ENCODE peak calls at places on chromosomes 5 and 9, in four cellular contexts. S, T, C and A are unnamed samples.

GRCh38 chr9:16085167-16085718 is 532.4 kb downstream of the CCDC171 start:
- DNase-seq in S (no peak), T (no peak), C (no peak), A (peak; percentile 72)

GRCh38 chr5:91490340-91490739 is 107.2 kb upstream of the ARRDC3 start:
- DNase-seq in S (no peak), T (no peak), C (no peak), A (no peak)

GRCh38 chr9:89999534-90000370 is 394.9 kb downstream of the GADD45G start:
- DNase-seq in S (no peak), T (peak; percentile 18), C (peak; percentile 71), A (peak; percentile 88)

GRCh38 chr9:77793909-77794308 is 145.8 kb upstream of the GNA14 start:
- DNase-seq in S (no peak), T (no peak), C (no peak), A (no peak)

GRCh38 chr9:134341306-134341705 is 15.1 kb downstream of the RXRA start:
- DNase-seq in S (no peak), T (no peak), C (no peak), A (no peak)

GRCh38 chr5:68367274-68367673 is 151.7 kb downstream of the PIK3R1 start:
- DNase-seq in S (no peak), T (no peak), C (no peak), A (no peak)

GRCh38 chr5:6556089-6556801 is 76.6 kb downstream of the NSUN2 start:
- DNase-seq in S (no peak), T (no peak), C (no peak), A (no peak)

GRCh38 chr5:6781711-6782110 is 68.5 kb downstream of the TENT4A start:
- DNase-seq in S (no peak), T (no peak), C (no peak), A (no peak)

GRCh38 chr5:58239731-58240130 is 220.2 kb downstream of the PLK2 start:
- DNase-seq in S (no peak), T (no peak), C (no peak), A (no peak)

GRCh38 chr9:134846187-134846586 is 34.4 kb upstream of the FCN2 start:
- DNase-seq in S (no peak), T (no peak), C (no peak), A (no peak)

GRCh38 chr5:140575309-140575708 is 10.7 kb downstream of the SLC35A4 start:
- DNase-seq in S (no peak), T (no peak), C (no peak), A (peak; percentile 79)

GRCh38 chr9:108211576-108211975 is 644.2 kb downstream of the ACTL7B start:
- DNase-seq in S (no peak), T (no peak), C (no peak), A (no peak)

GRCh38 chr5:179865471-179866240 is 7.0 kb upstream of the MRNIP start:
- DNase-seq in S (no peak), T (no peak), C (no peak), A (peak; percentile 53)

GRCh38 chr5:132427285-132428146 is 58.0 kb downstream of the SLC22A5 start:
- DNase-seq in S (no peak), T (no peak), C (no peak), A (no peak)

GRCh38 chr9:124511891-124512805 is 4.9 kb upstream of the NR5A1 start:
- DNase-seq in S (no peak), T (no peak), C (peak; percentile 77), A (no peak)

GRCh38 chr9:98742325-98743280 is 33.9 kb upstream of the GABBR2 start:
- DNase-seq in S (no peak), T (peak; percentile 13), C (no peak), A (no peak)

GRCh38 chr9:11158063-11158462 is 545.3 kb upstream of the PTPRD start:
- DNase-seq in S (no peak), T (no peak), C (no peak), A (no peak)

GRCh38 chr5:74409737-74410136 is 230.8 kb downstream of the ENC1 start:
- DNase-seq in S (no peak), T (no peak), C (no peak), A (no peak)

GRCh38 chr5:57171818-57172465 is 1.9 kb upstream of the GPBP1 start:
- DNase-seq in S (no peak), T (no peak), C (no peak), A (no peak)

GRCh38 chr5:172172912-172173591 is 15.0 kb downstream of the STK10 start:
- DNase-seq in S (no peak), T (no peak), C (no peak), A (no peak)

GRCh38 chr5:175148773-175149172 is 295.2 kb downstream of the DRD1 start:
- DNase-seq in S (no peak), T (no peak), C (no peak), A (no peak)

GRCh38 chr9:124947727-124948391 is 7.0 kb upstream of the GOLGA1 start:
- DNase-seq in S (no peak), T (no peak), C (no peak), A (no peak)

GRCh38 chr5:17405976-17406876 is 91.8 kb upstream of the TAF11L2 start:
- DNase-seq in S (no peak), T (no peak), C (no peak), A (no peak)

GRCh38 chr5:75395277-75395676 is 58.3 kb downstream of the HMGCR start:
- DNase-seq in S (no peak), T (no peak), C (no peak), A (no peak)

GRCh38 chr5:124685404-124685930 is 61.0 kb downstream of the ZNF608 start:
- DNase-seq in S (no peak), T (no peak), C (no peak), A (no peak)

GRCh38 chr9:71819115-71819739 is 50.9 kb upstream of the CEMIP2 start:
- DNase-seq in S (peak; percentile 45), T (peak; percentile 21), C (peak; percentile 24), A (no peak)

GRCh38 chr5:97979740-97980139 is 793.7 kb upstream of the RGMB start:
- DNase-seq in S (no peak), T (no peak), C (no peak), A (peak; percentile 54)

GRCh38 chr5:124512236-124512635 is 234.2 kb downstream of the ZNF608 start:
- DNase-seq in S (no peak), T (no peak), C (no peak), A (no peak)

GRCh38 chr5:154285661-154286408 is 95.3 kb downstream of the GALNT10 start:
- DNase-seq in S (peak; percentile 18), T (peak; percentile 50), C (no peak), A (no peak)

GRCh38 chr9:80552931-80553330 is 981.2 kb downstream of the TLE4 start:
- DNase-seq in S (no peak), T (no peak), C (no peak), A (peak; percentile 71)

GRCh38 chr9:125446581-125447094 is 185.0 kb downstream of the GAPVD1 start:
- DNase-seq in S (peak; percentile 53), T (no peak), C (no peak), A (no peak)

GRCh38 chr5:102380174-102380573 is 84.1 kb upstream of the SLCO4C1 start:
- DNase-seq in S (no peak), T (no peak), C (no peak), A (no peak)

GRCh38 chr9:20111173-20111843 is 322.5 kb upstream of the SLC24A2 start:
- DNase-seq in S (no peak), T (no peak), C (no peak), A (no peak)

GRCh38 chr9:136211441-136212344 is 6.8 kb upstream of the LHX3 start:
- DNase-seq in S (no peak), T (no peak), C (no peak), A (no peak)

GRCh38 chr9:105026451-105026850 is 98.5 kb upstream of the ABCA1 start:
- DNase-seq in S (no peak), T (no peak), C (no peak), A (no peak)

GRCh38 chr5:125713406-125713805 is 709.8 kb upstream of the GRAMD2B start:
- DNase-seq in S (no peak), T (no peak), C (no peak), A (no peak)

GRCh38 chr9:1154739-1155138 is 104.6 kb downstream of the DMRT2 start:
- DNase-seq in S (no peak), T (no peak), C (no peak), A (no peak)

GRCh38 chr5:177071671-177072385 is 14.9 kb upstream of the FGFR4 start:
- DNase-seq in S (peak; percentile 82), T (peak; percentile 79), C (peak; percentile 68), A (peak; percentile 81)
- H3K27ac ChIP-seq in S (no peak overlapping the region), T (no peak overlapping the region), C (no peak overlapping the region), A (no peak overlapping the region)

GRCh38 chr5:80667384-80667783 is 12.6 kb upstream of the DHFR start:
- DNase-seq in S (no peak), T (no peak), C (no peak), A (no peak)

GRCh38 chr5:80665057-80665456 is 10.3 kb upstream of the DHFR start:
- DNase-seq in S (no peak), T (no peak), C (no peak), A (no peak)

GRCh38 chr5:80656425-80656824 is 1.6 kb upstream of the DHFR start:
- DNase-seq in S (no peak), T (no peak), C (no peak), A (no peak)

GRCh38 chr5:80659111-80659510 is 4.3 kb upstream of the DHFR start:
- DNase-seq in S (no peak), T (no peak), C (no peak), A (no peak)

DNA sequence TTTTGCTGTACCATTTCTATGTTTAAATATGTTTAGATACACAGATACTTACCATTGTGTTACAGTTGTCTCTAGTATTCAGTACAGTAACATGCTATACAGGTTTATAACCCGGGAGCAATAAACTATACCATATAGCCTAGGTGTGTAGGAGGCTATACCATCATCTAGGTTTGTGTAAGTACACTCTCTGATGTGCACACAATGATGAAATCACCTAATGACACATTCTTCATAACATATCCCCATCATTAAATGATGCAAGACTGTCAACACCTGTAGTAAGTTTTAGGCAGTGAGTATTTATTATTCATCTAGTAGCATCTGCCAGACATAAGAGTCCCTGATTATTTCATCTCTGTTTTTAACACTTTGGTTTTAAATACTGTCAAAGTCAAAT is 7.3 kb upstream of the DHFR start:
- DNase-seq in S (no peak), T (no peak), C (no peak), A (no peak)
- H3K9me3 ChIP-seq in S (no peaks in the 10 kb centered on the region), T (no peaks in the 10 kb centered on the region), C (no peaks in the 10 kb centered on the region), A (no peaks in the 10 kb centered on the region)

GRCh38 chr5:95883185-95884020 is 60.9 kb upstream of the GLRX start:
- DNase-seq in S (no peak), T (no peak), C (no peak), A (no peak)
- H3K27ac ChIP-seq in S (no peak overlapping the region), T (no peak overlapping the region), C (no peak overlapping the region), A (no peak overlapping the region)

GRCh38 chr9:92846662-92847145 is 31.1 kb downstream of the ZNF484 start:
- DNase-seq in S (no peak), T (no peak), C (no peak), A (no peak)
- H3K9me3 ChIP-seq in S (peaks cover 38% of the 10 kb centered on the region), T (peaks cover 93% of the 10 kb centered on the region), C (peaks cover 34% of the 10 kb centered on the region), A (peaks cover 19% of the 10 kb centered on the region)

DNA sequence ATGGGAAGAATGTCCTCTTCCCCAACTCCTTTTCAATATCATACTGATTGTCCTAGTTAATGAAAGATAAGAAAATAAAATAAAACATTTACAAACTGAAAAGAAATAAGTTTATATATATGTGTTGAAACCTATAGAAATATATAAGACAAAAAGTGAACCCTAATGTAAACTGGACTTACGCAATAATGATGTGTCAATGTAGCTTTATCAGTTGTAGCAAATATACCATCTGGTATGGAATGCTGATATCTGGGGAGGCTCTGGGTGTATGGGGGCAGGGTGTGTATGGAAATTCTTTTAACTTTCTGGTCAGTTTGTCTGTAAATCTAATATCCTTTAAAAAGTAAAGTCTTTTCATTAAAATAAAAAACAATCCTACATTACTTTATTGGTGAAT is 603.9 kb downstream of the DMRTA1 start:
- DNase-seq in S (no peak), T (no peak), C (no peak), A (no peak)
- H3K27ac ChIP-seq in S (no peak overlapping the region), T (no peak overlapping the region), C (no peak overlapping the region), A (no peak overlapping the region)

GRCh38 chr5:2757563-2758311 is 6.3 kb upstream of the IRX2 start:
- DNase-seq in S (no peak), T (no peak), C (no peak), A (no peak)
- H3K9me3 ChIP-seq in S (no peaks in the 10 kb centered on the region), T (no peaks in the 10 kb centered on the region), C (no peaks in the 10 kb centered on the region), A (no peaks in the 10 kb centered on the region)